ENCODE peak calls at places on chromosomes 7 and 10, in seven cellular contexts. One of them, this sample, is unnamed.
A peak's percentile ranks its signal among the peaks of the same experiment; 100 is the strongest.

GRCh38 chr10:112082134-112082533 is 101.4 kb downstream of the GPAM start:
- DNase-seq in Calu3: no peak
- DNase-seq in uterus: peak; percentile 19
- DNase-seq in pancreas: no peak
- DNase-seq in prostate gland: no peak
- DNase-seq in dorsolateral prefrontal cortex: no peak
- DNase-seq in cardiac muscle cell: peak; percentile 10
- DNase-seq in this sample: no peak

GRCh38 chr10:99536400-99537254 is 3.9 kb downstream of the NKX2-3 start:
- DNase-seq in Calu3: peak; percentile 19
- DNase-seq in uterus: no peak
- DNase-seq in pancreas: no peak
- DNase-seq in prostate gland: no peak
- DNase-seq in dorsolateral prefrontal cortex: no peak
- DNase-seq in cardiac muscle cell: peak; percentile 63
- DNase-seq in this sample: no peak

GRCh38 chr10:78462728-78463228 is 429.1 kb downstream of the RPS24 start:
- DNase-seq in Calu3: no peak
- DNase-seq in uterus: no peak
- DNase-seq in pancreas: no peak
- DNase-seq in prostate gland: no peak
- DNase-seq in dorsolateral prefrontal cortex: no peak
- DNase-seq in cardiac muscle cell: no peak
- DNase-seq in this sample: no peak

GRCh38 chr7:40580776-40581175 is 446.0 kb downstream of the SUGCT start:
- DNase-seq in Calu3: no peak
- DNase-seq in uterus: no peak
- DNase-seq in pancreas: no peak
- DNase-seq in prostate gland: no peak
- DNase-seq in dorsolateral prefrontal cortex: no peak
- DNase-seq in cardiac muscle cell: no peak
- DNase-seq in this sample: no peak

GRCh38 chr7:158355456-158356065 is 232.1 kb downstream of the PTPRN2 start:
- DNase-seq in Calu3: no peak
- DNase-seq in uterus: no peak
- DNase-seq in pancreas: no peak
- DNase-seq in prostate gland: no peak
- DNase-seq in dorsolateral prefrontal cortex: peak; percentile 27
- DNase-seq in cardiac muscle cell: no peak
- DNase-seq in this sample: no peak

GRCh38 chr10:129509835-129510234 is 42.8 kb downstream of the MGMT start:
- DNase-seq in Calu3: no peak
- DNase-seq in uterus: no peak
- DNase-seq in pancreas: no peak
- DNase-seq in prostate gland: no peak
- DNase-seq in dorsolateral prefrontal cortex: no peak
- DNase-seq in cardiac muscle cell: no peak
- DNase-seq in this sample: no peak

GRCh38 chr10:121578965-121579364 is 19.3 kb downstream of the FGFR2 start:
- DNase-seq in Calu3: no peak
- DNase-seq in uterus: no peak
- DNase-seq in pancreas: no peak
- DNase-seq in prostate gland: no peak
- DNase-seq in dorsolateral prefrontal cortex: no peak
- DNase-seq in cardiac muscle cell: peak; percentile 59
- DNase-seq in this sample: no peak

GRCh38 chr7:29314148-29314547 is 119.6 kb downstream of the CHN2 start:
- DNase-seq in Calu3: no peak
- DNase-seq in uterus: no peak
- DNase-seq in pancreas: no peak
- DNase-seq in prostate gland: no peak
- DNase-seq in dorsolateral prefrontal cortex: no peak
- DNase-seq in cardiac muscle cell: no peak
- DNase-seq in this sample: no peak

GRCh38 chr10:62373995-62374861 is at the start of gene ZNF365:
- DNase-seq in Calu3: peak; percentile 56
- DNase-seq in uterus: peak; percentile 20
- DNase-seq in pancreas: no peak
- DNase-seq in prostate gland: no peak
- DNase-seq in dorsolateral prefrontal cortex: peak; percentile 83
- DNase-seq in cardiac muscle cell: peak; percentile 67
- DNase-seq in this sample: peak; percentile 34

GRCh38 chr7:19051767-19052375 is 65.6 kb downstream of the TWIST1 start:
- DNase-seq in Calu3: peak; percentile 64
- DNase-seq in uterus: no peak
- DNase-seq in pancreas: no peak
- DNase-seq in prostate gland: peak; percentile 13
- DNase-seq in dorsolateral prefrontal cortex: no peak
- DNase-seq in cardiac muscle cell: no peak
- DNase-seq in this sample: peak; percentile 33

GRCh38 chr7:21412953-21413352 is 14.9 kb upstream of the SP4 start:
- DNase-seq in Calu3: no peak
- DNase-seq in uterus: no peak
- DNase-seq in pancreas: no peak
- DNase-seq in prostate gland: no peak
- DNase-seq in dorsolateral prefrontal cortex: no peak
- DNase-seq in cardiac muscle cell: no peak
- DNase-seq in this sample: no peak

GRCh38 chr7:6546852-6547251 is 4.4 kb downstream of the GRID2IP start:
- DNase-seq in Calu3: no peak
- DNase-seq in uterus: no peak
- DNase-seq in pancreas: no peak
- DNase-seq in prostate gland: no peak
- DNase-seq in dorsolateral prefrontal cortex: no peak
- DNase-seq in cardiac muscle cell: no peak
- DNase-seq in this sample: no peak

GRCh38 chr7:27188666-27189559 is 3.9 kb upstream of the HOXA11 start:
- DNase-seq in Calu3: no peak
- DNase-seq in uterus: peak; percentile 55
- DNase-seq in pancreas: no peak
- DNase-seq in prostate gland: peak; percentile 71
- DNase-seq in dorsolateral prefrontal cortex: no peak
- DNase-seq in cardiac muscle cell: no peak
- DNase-seq in this sample: no peak

GRCh38 chr7:24619978-24620377 is 46.7 kb downstream of the PALS2 start:
- DNase-seq in Calu3: no peak
- DNase-seq in uterus: no peak
- DNase-seq in pancreas: no peak
- DNase-seq in prostate gland: no peak
- DNase-seq in dorsolateral prefrontal cortex: no peak
- DNase-seq in cardiac muscle cell: no peak
- DNase-seq in this sample: no peak

GRCh38 chr10:44955408-44956070 is 4.1 kb upstream of the RASSF4 start:
- DNase-seq in Calu3: no peak
- DNase-seq in uterus: peak; percentile 66
- DNase-seq in pancreas: peak; percentile 15
- DNase-seq in prostate gland: no peak
- DNase-seq in dorsolateral prefrontal cortex: no peak
- DNase-seq in cardiac muscle cell: no peak
- DNase-seq in this sample: no peak

GRCh38 chr10:34006471-34006870 is 672.0 kb upstream of the NRP1 start:
- DNase-seq in Calu3: no peak
- DNase-seq in uterus: no peak
- DNase-seq in pancreas: no peak
- DNase-seq in prostate gland: no peak
- DNase-seq in dorsolateral prefrontal cortex: no peak
- DNase-seq in cardiac muscle cell: no peak
- DNase-seq in this sample: no peak

GRCh38 chr10:85641479-85641967 is 725.1 kb downstream of the GRID1 start:
- DNase-seq in Calu3: peak; percentile 56
- DNase-seq in uterus: no peak
- DNase-seq in pancreas: no peak
- DNase-seq in prostate gland: no peak
- DNase-seq in dorsolateral prefrontal cortex: no peak
- DNase-seq in cardiac muscle cell: no peak
- DNase-seq in this sample: no peak

GRCh38 chr10:97701438-97702064 is 12.0 kb upstream of the MARVELD1 start:
- DNase-seq in Calu3: peak; percentile 58
- DNase-seq in uterus: no peak
- DNase-seq in pancreas: no peak
- DNase-seq in prostate gland: peak; percentile 51
- DNase-seq in dorsolateral prefrontal cortex: no peak
- DNase-seq in cardiac muscle cell: peak; percentile 80
- DNase-seq in this sample: peak; percentile 61

GRCh38 chr10:132522521-132523411 is 14.8 kb upstream of the INPP5A start:
- DNase-seq in Calu3: no peak
- DNase-seq in uterus: peak; percentile 16
- DNase-seq in pancreas: no peak
- DNase-seq in prostate gland: no peak
- DNase-seq in dorsolateral prefrontal cortex: peak; percentile 35
- DNase-seq in cardiac muscle cell: no peak
- DNase-seq in this sample: no peak

GRCh38 chr7:99504281-99504602 is 220 bp upstream of the ZKSCAN5 start:
- DNase-seq in Calu3: no peak
- DNase-seq in uterus: no peak
- DNase-seq in pancreas: no peak
- DNase-seq in prostate gland: no peak
- DNase-seq in dorsolateral prefrontal cortex: no peak
- DNase-seq in cardiac muscle cell: peak; percentile 99
- DNase-seq in this sample: peak; percentile 98

GRCh38 chr10:19971343-19971742 is 155.1 kb downstream of the PLXDC2 start:
- DNase-seq in Calu3: no peak
- DNase-seq in uterus: no peak
- DNase-seq in pancreas: no peak
- DNase-seq in prostate gland: no peak
- DNase-seq in dorsolateral prefrontal cortex: no peak
- DNase-seq in cardiac muscle cell: no peak
- DNase-seq in this sample: no peak
- TF ChIP-seq CTCF in Calu3: no peak
- TF ChIP-seq CTCF in uterus: no peak
- TF ChIP-seq CTCF in pancreas: no peak
- TF ChIP-seq CTCF in prostate gland: no peak
- TF ChIP-seq CTCF in dorsolateral prefrontal cortex: no peak
- TF ChIP-seq CTCF in cardiac muscle cell: no peak
- TF ChIP-seq CTCF in this sample: no peak

GRCh38 chr7:144672869-144673268 is 163.0 kb downstream of the TPK1 start:
- DNase-seq in Calu3: no peak
- DNase-seq in uterus: no peak
- DNase-seq in pancreas: no peak
- DNase-seq in prostate gland: no peak
- DNase-seq in dorsolateral prefrontal cortex: no peak
- DNase-seq in cardiac muscle cell: no peak
- DNase-seq in this sample: no peak

GRCh38 chr7:144674550-144674949 is 161.3 kb downstream of the TPK1 start:
- DNase-seq in Calu3: no peak
- DNase-seq in uterus: no peak
- DNase-seq in pancreas: no peak
- DNase-seq in prostate gland: no peak
- DNase-seq in dorsolateral prefrontal cortex: no peak
- DNase-seq in cardiac muscle cell: no peak
- DNase-seq in this sample: no peak

GRCh38 chr7:144671429-144671828 is 164.4 kb downstream of the TPK1 start:
- DNase-seq in Calu3: no peak
- DNase-seq in uterus: no peak
- DNase-seq in pancreas: no peak
- DNase-seq in prostate gland: no peak
- DNase-seq in dorsolateral prefrontal cortex: no peak
- DNase-seq in cardiac muscle cell: no peak
- DNase-seq in this sample: no peak

GRCh38 chr7:144668503-144668902 is 167.3 kb downstream of the TPK1 start:
- DNase-seq in Calu3: no peak
- DNase-seq in uterus: no peak
- DNase-seq in pancreas: no peak
- DNase-seq in prostate gland: no peak
- DNase-seq in dorsolateral prefrontal cortex: no peak
- DNase-seq in cardiac muscle cell: no peak
- DNase-seq in this sample: no peak

GRCh38 chr7:144670251-144670650 is 165.6 kb downstream of the TPK1 start:
- DNase-seq in Calu3: no peak
- DNase-seq in uterus: no peak
- DNase-seq in pancreas: no peak
- DNase-seq in prostate gland: no peak
- DNase-seq in dorsolateral prefrontal cortex: no peak
- DNase-seq in cardiac muscle cell: no peak
- DNase-seq in this sample: no peak
- TF ChIP-seq CTCF in Calu3: no peak
- TF ChIP-seq CTCF in uterus: no peak
- TF ChIP-seq CTCF in pancreas: no peak
- TF ChIP-seq CTCF in prostate gland: no peak
- TF ChIP-seq CTCF in dorsolateral prefrontal cortex: peak; percentile 24
- TF ChIP-seq CTCF in cardiac muscle cell: peak; percentile 28
- TF ChIP-seq CTCF in this sample: no peak

DNA sequence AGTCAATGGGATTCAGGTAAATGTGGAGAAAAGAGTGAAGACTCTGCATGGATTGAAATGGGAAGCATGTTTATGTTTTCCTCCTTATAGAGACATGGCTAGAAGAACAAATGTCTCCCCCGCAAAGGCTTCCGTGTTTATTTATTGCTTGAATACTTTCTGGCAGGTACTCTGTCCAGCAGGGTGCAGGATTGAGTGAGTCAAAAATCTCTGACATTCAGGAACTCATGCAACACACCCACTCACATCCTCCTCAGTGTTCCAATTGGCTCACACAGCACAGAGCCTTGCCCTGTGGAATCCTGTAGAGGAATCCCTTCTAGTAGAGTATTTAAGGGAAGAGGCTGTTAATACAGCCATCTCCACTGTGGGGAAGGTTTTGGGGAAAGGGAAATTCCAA is 290.3 kb upstream of the VWC2 start:
- DNase-seq in Calu3: no peak
- DNase-seq in uterus: no peak
- DNase-seq in pancreas: no peak
- DNase-seq in prostate gland: no peak
- DNase-seq in dorsolateral prefrontal cortex: no peak
- DNase-seq in cardiac muscle cell: peak; percentile 16
- DNase-seq in this sample: no peak
- TF ChIP-seq CTCF in Calu3: no peak
- TF ChIP-seq CTCF in uterus: no peak
- TF ChIP-seq CTCF in pancreas: no peak
- TF ChIP-seq CTCF in prostate gland: no peak
- TF ChIP-seq CTCF in dorsolateral prefrontal cortex: no peak
- TF ChIP-seq CTCF in cardiac muscle cell: no peak
- TF ChIP-seq CTCF in this sample: no peak

GRCh38 chr7:105790996-105791395 is 85.4 kb downstream of the ATXN7L1 start:
- DNase-seq in Calu3: peak; percentile 53
- DNase-seq in uterus: no peak
- DNase-seq in pancreas: no peak
- DNase-seq in prostate gland: no peak
- DNase-seq in dorsolateral prefrontal cortex: no peak
- DNase-seq in cardiac muscle cell: no peak
- DNase-seq in this sample: no peak

GRCh38 chr7:105792488-105793370 is 83.7 kb downstream of the ATXN7L1 start:
- DNase-seq in Calu3: no peak
- DNase-seq in uterus: no peak
- DNase-seq in pancreas: no peak
- DNase-seq in prostate gland: no peak
- DNase-seq in dorsolateral prefrontal cortex: no peak
- DNase-seq in cardiac muscle cell: no peak
- DNase-seq in this sample: no peak

GRCh38 chr7:105794741-105795729 is 81.4 kb downstream of the ATXN7L1 start:
- DNase-seq in Calu3: no peak
- DNase-seq in uterus: peak; percentile 42
- DNase-seq in pancreas: no peak
- DNase-seq in prostate gland: no peak
- DNase-seq in dorsolateral prefrontal cortex: no peak
- DNase-seq in cardiac muscle cell: no peak
- DNase-seq in this sample: no peak

GRCh38 chr7:105788816-105789349 is 87.5 kb downstream of the ATXN7L1 start:
- DNase-seq in Calu3: no peak
- DNase-seq in uterus: no peak
- DNase-seq in pancreas: no peak
- DNase-seq in prostate gland: no peak
- DNase-seq in dorsolateral prefrontal cortex: no peak
- DNase-seq in cardiac muscle cell: no peak
- DNase-seq in this sample: no peak

GRCh38 chr7:105791926-105792325 is 84.5 kb downstream of the ATXN7L1 start:
- DNase-seq in Calu3: no peak
- DNase-seq in uterus: no peak
- DNase-seq in pancreas: no peak
- DNase-seq in prostate gland: no peak
- DNase-seq in dorsolateral prefrontal cortex: no peak
- DNase-seq in cardiac muscle cell: no peak
- DNase-seq in this sample: no peak
- TF ChIP-seq CTCF in Calu3: no peak
- TF ChIP-seq CTCF in uterus: no peak
- TF ChIP-seq CTCF in pancreas: no peak
- TF ChIP-seq CTCF in prostate gland: no peak
- TF ChIP-seq CTCF in dorsolateral prefrontal cortex: no peak
- TF ChIP-seq CTCF in cardiac muscle cell: no peak
- TF ChIP-seq CTCF in this sample: no peak

This sample was measured in endothelial cell.